ENCODE peak calls at places on chromosomes 2 and 18, in five cellular contexts. K is tibial artery, R is PC-9, M is IMR-90, Z is BJ. W is an unnamed sample. For H3K36me3, the result is how much of the 10 kb centered on the place peaks cover.

GRCh38 chr18:51092097-51092496 is 62.1 kb downstream of the SMAD4 start:
- DNase-seq in K (no peak), R (no peak), Z (no peak), M (no peak), W (no peak)

GRCh38 chr2:23460228-23460627 is 75.2 kb downstream of the KLHL29 start:
- DNase-seq in K (no peak), Z (no peak), R (no peak), M (peak), W (no peak)

GRCh38 chr2:8872821-8873432 is 35.5 kb upstream of the KIDINS220 start:
- DNase-seq in K (no peak), M (peak), R (peak), Z (peak), W (no peak)

GRCh38 chr18:7334973-7335568 is 104.2 kb downstream of the LRRC30 start:
- DNase-seq in K (no peak), Z (no peak), M (no peak), R (no peak), W (no peak)

GRCh38 chr2:81260320-81260719 is 955.8 kb upstream of the LRRTM1 start:
- DNase-seq in K (no peak), M (no peak), Z (no peak), R (peak), W (no peak)

GRCh38 chr2:45533771-45534170 is 77.3 kb downstream of the SRBD1 start:
- DNase-seq in Z (peak), K (no peak), R (no peak), M (peak), W (no peak)

GRCh38 chr2:45178359-45178758 is 169.1 kb upstream of the SIX2 start:
- DNase-seq in R (peak), K (no peak), M (no peak), Z (no peak), W (no peak)

GRCh38 chr2:109289011-109289410 is 160.0 kb downstream of the SH3RF3 start:
- DNase-seq in M (no peak), K (no peak), Z (no peak), R (no peak), W (no peak)

GRCh38 chr18:35861367-35862114 is 110.9 kb upstream of the RMP24 start:
- DNase-seq in M (no peak), Z (no peak), K (no peak), R (no peak), W (no peak)

GRCh38 chr2:156356006-156356764 is 23.7 kb upstream of the NR4A2 start:
- DNase-seq in K (no peak), R (no peak), M (peak), Z (no peak), W (no peak)

GRCh38 chr2:181876614-181877063 is 14.9 kb upstream of the ITPRID2 start:
- DNase-seq in R (peak), Z (peak), M (peak), K (no peak), W (no peak)

GRCh38 chr2:171480908-171481307 is 41.4 kb upstream of the CYBRD1 start:
- DNase-seq in K (no peak), Z (no peak), M (no peak), R (no peak), W (no peak)

GRCh38 chr18:24112874-24113615 is 25.8 kb upstream of the CABYR start:
- DNase-seq in R (peak), Z (no peak), M (peak), K (no peak), W (no peak)

GRCh38 chr2:67846341-67847070 is 216.3 kb downstream of the C1D start:
- DNase-seq in Z (peak), K (peak), R (peak), M (peak), W (peak)

GRCh38 chr2:65073879-65074565 is 17.8 kb downstream of the CEP68 start:
- DNase-seq in R (no peak), M (no peak), Z (no peak), K (no peak), W (no peak)

GRCh38 chr2:177889812-177890460 is 182.6 kb downstream of the PDE11A start:
- DNase-seq in R (no peak), M (no peak), K (no peak), Z (no peak), W (no peak)

GRCh38 chr2:177888581-177888980 is 184.0 kb downstream of the PDE11A start:
- DNase-seq in R (no peak), M (no peak), K (no peak), Z (no peak), W (no peak)

GRCh38 chr2:177893880-177894279 is 178.7 kb downstream of the PDE11A start:
- DNase-seq in K (no peak), Z (no peak), M (no peak), R (no peak), W (no peak)

GRCh38 chr2:177894546-177894945 is 178.0 kb downstream of the PDE11A start:
- DNase-seq in K (no peak), R (peak), Z (no peak), M (no peak), W (no peak)

GRCh38 chr2:177891533-177891932 is 181.0 kb downstream of the PDE11A start:
- DNase-seq in R (no peak), K (no peak), Z (no peak), M (no peak), W (no peak)
- H3K4me3 ChIP-seq in R (no peak), K (no peak), Z (no peak), M (no peak), W (no peak)

GRCh38 chr2:27807476-27807875 is 36.0 kb downstream of the MRPL33 start:
- DNase-seq in R (no peak), Z (no peak), K (no peak), M (peak), W (no peak)
- TF ChIP-seq CTCF in R (peak), Z (peak), K (peak), M (peak), W (peak)

GRCh38 chr2:43942881-43943280 is 52.9 kb downstream of the LRPPRC start:
- DNase-seq in K (no peak), R (no peak), Z (no peak), M (no peak), W (no peak)
- H3K36me3 ChIP-seq in K (under half), R (half or more), Z (under half), M (under half), W (under half)

GRCh38 chr2:188979730-188980123 is 5.6 kb downstream of the COL3A1 start:
- DNase-seq in R (no peak), M (no peak), Z (no peak), K (no peak), W (no peak)
- H3K4me3 ChIP-seq in R (no peak), M (peak), Z (peak), K (peak), W (peak)

GRCh38 chr2:36659218-36659617 is 37.3 kb upstream of the VIT start:
- DNase-seq in K (no peak), Z (no peak), R (no peak), M (no peak), W (no peak)

GRCh38 chr2:36663851-36664715 is 32.4 kb upstream of the VIT start:
- DNase-seq in K (no peak), Z (peak), R (peak), M (peak), W (no peak)

GRCh38 chr2:36659872-36660312 is 36.6 kb upstream of the VIT start:
- DNase-seq in Z (no peak), R (peak), M (peak), K (no peak), W (no peak)

GRCh38 chr2:36663314-36663713 is 33.2 kb upstream of the VIT start:
- DNase-seq in K (no peak), M (no peak), Z (no peak), R (no peak), W (no peak)

GRCh38 chr2:36662638-36663037 is 33.9 kb upstream of the VIT start:
- DNase-seq in K (no peak), R (no peak), M (no peak), Z (no peak), W (no peak)
- TF ChIP-seq CTCF in K (no peak), R (no peak), M (no peak), Z (no peak), W (no peak)

DNA sequence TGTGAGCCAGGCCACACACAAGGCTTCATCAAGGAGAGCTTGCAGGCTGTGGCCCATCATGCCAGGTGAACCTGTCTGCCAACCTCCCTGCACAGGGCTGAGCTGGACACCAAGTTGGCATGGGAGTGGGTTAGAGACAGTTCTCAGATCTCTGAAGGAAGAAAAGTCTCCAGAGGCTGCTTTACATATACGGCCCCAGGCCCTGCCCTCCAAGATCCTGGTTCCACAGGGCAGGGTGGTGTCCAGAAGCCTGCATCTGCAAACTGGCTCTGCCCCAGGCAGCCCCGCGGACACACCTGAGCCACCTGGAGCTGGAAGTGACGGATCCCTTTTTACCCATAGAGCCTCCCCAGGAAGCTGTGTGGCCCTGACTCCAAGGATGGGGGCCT is 24.2 kb upstream of the HES6 start:
- DNase-seq in Z (no peak), M (no peak), K (no peak), R (no peak), W (peak)
- H3K36me3 ChIP-seq in Z (under half), M (under half), K (half or more), R (under half), W (under half)

DNA sequence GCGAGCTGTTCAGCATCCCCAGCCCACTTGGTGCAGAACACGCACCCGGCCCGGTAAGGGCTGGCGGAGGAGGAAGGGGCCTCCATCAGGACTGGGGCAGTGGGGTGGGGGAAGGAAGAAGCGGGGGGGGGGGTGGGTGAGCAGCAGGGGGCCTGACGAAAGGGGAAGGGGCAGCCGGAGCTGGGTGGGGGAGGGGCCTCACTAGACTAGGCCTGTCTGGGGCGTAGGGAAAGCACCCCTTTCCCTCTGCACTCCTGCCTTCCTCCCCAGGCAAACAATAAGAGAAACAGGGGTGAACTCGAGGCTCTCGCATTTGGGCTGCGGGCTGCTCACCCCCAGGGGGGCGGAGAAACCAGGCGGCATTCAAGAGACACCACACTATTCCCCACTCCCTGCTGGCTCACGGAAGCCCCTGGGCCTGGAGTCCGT is 82.7 kb upstream of the POMC start:
- DNase-seq in M (no peak), K (no peak), Z (no peak), R (no peak), W (no peak)
- H3K4me3 ChIP-seq in M (no peak), K (peak), Z (no peak), R (peak), W (peak)

GRCh38 chr2:173130521-173131467 is 55.1 kb downstream of the MAP3K20 start:
- DNase-seq in K (no peak), R (peak), Z (no peak), M (no peak), W (no peak)
- TF ChIP-seq CTCF in K (no peak), R (no peak), Z (no peak), M (no peak), W (no peak)

DNA sequence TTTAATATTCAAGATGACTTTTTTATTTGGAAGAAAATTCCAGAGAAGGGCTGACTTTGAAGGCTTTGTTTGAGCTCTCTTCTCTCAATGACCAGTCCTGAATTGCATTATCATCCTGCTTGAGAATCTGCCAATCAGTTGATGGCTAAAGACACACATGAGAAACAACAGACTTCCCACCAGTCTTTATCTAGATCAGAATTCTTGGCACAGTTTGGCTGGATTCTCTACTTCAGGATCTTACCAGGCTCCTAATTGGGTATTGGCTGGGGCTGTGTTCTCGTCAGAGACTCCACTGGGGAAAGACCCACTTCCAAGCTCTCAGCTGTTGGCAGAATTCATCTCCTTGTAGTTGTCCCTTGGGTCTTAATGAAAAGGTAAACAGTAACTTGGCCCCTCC is 86.0 kb downstream of the WDSUB1 start:
- DNase-seq in R (no peak), K (no peak), M (peak), Z (no peak), W (no peak)
- H3K36me3 ChIP-seq in R (under half), K (under half), M (under half), Z (under half), W (under half)

GRCh38 chr2:234266952-234267351 is 216.4 kb downstream of the SPP2 start:
- DNase-seq in M (no peak), K (no peak), Z (no peak), R (no peak), W (no peak)
- H3K4me3 ChIP-seq in M (no peak), K (no peak), Z (no peak), R (no peak), W (no peak)

W was measured in sigmoid colon.